ENCODE peak calls at places on chromosomes 4 and X, in four cellular contexts. A is nephron progenitor cell, K is endodermal cell, E is fibroblast of lung. W is an unnamed sample.

GRCh38 chrX:32749075-32749474 is 462.3 kb downstream of the DMD start:
- DNase-seq in A (no peak), K (no peak), E (no peak), W (no peak)

GRCh38 chr4:165678236-165678960 is 194.6 kb upstream of the TLL1 start:
- DNase-seq in A (no peak), K (no peak), E (no peak), W (no peak)

GRCh38 chrX:47586043-47586787 is 4.0 kb downstream of the TIMP1 start:
- DNase-seq in A (no peak), K (no peak), E (no peak), W (no peak)

GRCh38 chrX:39152106-39152649 is 350.9 kb downstream of the MID1IP1 start:
- DNase-seq in A (peak), K (peak), E (no peak), W (peak)

GRCh38 chrX:23292979-23293651 is 41.5 kb upstream of the PTCHD1 start:
- DNase-seq in A (peak), K (no peak), E (peak), W (no peak)

GRCh38 chrX:123561439-123562215 is 171.2 kb downstream of the THOC2 start:
- DNase-seq in A (no peak), K (no peak), E (no peak), W (no peak)

GRCh38 chrX:136768469-136769084 is 12.2 kb downstream of the ARHGEF6 start:
- DNase-seq in A (no peak), K (peak), E (peak), W (no peak)

GRCh38 chr4:57098945-57099344 is 11.2 kb downstream of the IGFBP7 start:
- DNase-seq in A (no peak), K (no peak), E (peak), W (no peak)

GRCh38 chr4:5893591-5893990 is 705 bp upstream of the CRMP1 start:
- DNase-seq in A (no peak), K (no peak), E (no peak), W (no peak)

GRCh38 chrX:16212436-16212835 is 45.2 kb downstream of the MAGEB17 start:
- DNase-seq in A (no peak), K (peak), E (no peak), W (peak)

GRCh38 chrX:119272882-119273806 is 37.1 kb downstream of the PGRMC1 start:
- DNase-seq in A (no peak), K (peak), E (peak), W (peak)

GRCh38 chrX:16828126-16828908 is 41.8 kb downstream of the RBBP7 start:
- DNase-seq in A (no peak), K (no peak), E (peak), W (no peak)

GRCh38 chr4:68995292-68995691 is 43.7 kb upstream of the UGT2A3 start:
- DNase-seq in A (no peak), K (no peak), E (no peak), W (no peak)
- TF ChIP-seq CTCF in A (no peak), K (no peak), E (no peak), W (no peak)

GRCh38 chrX:109475174-109475891 is 6.6 kb downstream of the GUCY2F start:
- DNase-seq in A (peak), K (peak), E (peak), W (peak)

GRCh38 chrX:109472939-109473713 is 8.8 kb downstream of the GUCY2F start:
- DNase-seq in A (peak), K (peak), E (peak), W (peak)
- TF ChIP-seq CTCF in A (peak), K (peak), E (no peak), W (no peak)

GRCh38 chr4:139452000-139452399 is 1.9 kb upstream of the RAB33B start:
- DNase-seq in A (no peak), K (no peak), E (no peak), W (no peak)

GRCh38 chr4:139453041-139453370 is 915 bp upstream of the RAB33B start:
- DNase-seq in A (no peak), K (no peak), E (peak), W (no peak)

GRCh38 chr4:139454646-139455045 is 725 bp downstream of the RAB33B start:
- DNase-seq in A (no peak), K (no peak), E (no peak), W (no peak)

GRCh38 chr4:139454111-139454600 is at the start of gene RAB33B:
- DNase-seq in A (no peak), K (no peak), E (peak), W (no peak)

GRCh38 chr4:139453371-139454110 is 380 bp upstream of the RAB33B start:
- DNase-seq in A (peak), K (peak), E (peak), W (peak)
- TF ChIP-seq CTCF in A (no peak), K (peak), E (peak), W (no peak)

GRCh38 chr4:122928930-122929329 is 6.5 kb upstream of the NUDT6 start:
- DNase-seq in A (no peak), K (no peak), E (no peak), W (no peak)

GRCh38 chr4:122932763-122933162 is 10.4 kb upstream of the NUDT6 start:
- DNase-seq in A (no peak), K (no peak), E (no peak), W (no peak)

GRCh38 chr4:122930877-122931276 is 8.5 kb upstream of the NUDT6 start:
- DNase-seq in A (no peak), K (no peak), E (peak), W (no peak)
- TF ChIP-seq CTCF in A (peak), K (peak), E (no peak), W (peak)

GRCh38 chr4:21879187-21879586 is 69.4 kb downstream of the KCNIP4 start:
- DNase-seq in A (no peak), K (peak), E (peak), W (peak)
- TF ChIP-seq CTCF in A (no peak), K (peak), E (no peak), W (no peak)

GRCh38 chrX:63128509-63128908 is 222.6 kb downstream of the SPIN4 start:
- DNase-seq in A (peak), K (peak), E (peak), W (no peak)
- TF ChIP-seq CTCF in A (peak), K (peak), E (peak), W (peak)

W was measured in endothelial cell.